ENCODE peak calls at places on chromosomes 13 and 19, in five cellular contexts. X is GM13977; I is AG20443; H is stimulated activated CD8-positive, alpha-beta memory T cell treated with anti-CD3 and anti-CD28 coated beads, Interleukin-7, amount 100 ng/mL, for 24 hours; J is hippocampal formation. G is an unnamed sample.

GRCh38 chr13:44487989-44488388 is 88.1 kb downstream of the TSC22D1 start:
- DNase-seq in H (no peak), X (peak; percentile 36), I (no peak), J (no peak), G (no peak)

GRCh38 chr13:39976481-39976880 is 321.0 kb downstream of the COG6 start:
- DNase-seq in J (no peak), X (no peak), I (no peak), H (no peak), G (no peak)

GRCh38 chr13:81051873-81052272 is 710.9 kb upstream of the SPRY2 start:
- DNase-seq in X (no peak), H (no peak), I (no peak), J (no peak), G (no peak)

GRCh38 chr19:591099-591958 is 1.6 kb downstream of the HCN2 start:
- DNase-seq in J (peak; percentile 19), I (peak; percentile 67), H (no peak), X (no peak), G (no peak)

GRCh38 chr13:73440296-73440895 is 381.6 kb downstream of the KLF5 start:
- DNase-seq in I (no peak), J (no peak), H (no peak), X (no peak), G (no peak)

GRCh38 chr13:59641261-59641660 is 522.5 kb downstream of the DIAPH3 start:
- DNase-seq in X (no peak), H (no peak), J (no peak), I (no peak), G (no peak)

GRCh38 chr13:53098455-53098854 is 69.8 kb downstream of the OLFM4 start:
- DNase-seq in I (no peak), X (no peak), H (no peak), J (no peak), G (no peak)

GRCh38 chr13:27128825-27129627 is 42.6 kb downstream of the USP12 start:
- DNase-seq in H (no peak), J (no peak), X (no peak), I (no peak), G (no peak)

GRCh38 chr13:95204231-95204765 is 97.0 kb downstream of the ABCC4 start:
- DNase-seq in H (no peak), J (no peak), X (no peak), I (no peak), G (no peak)

GRCh38 chr13:40273173-40274000 is 393.1 kb downstream of the FOXO1 start:
- DNase-seq in I (no peak), X (no peak), H (no peak), J (peak; percentile 51), G (no peak)

GRCh38 chr13:38401276-38401675 is 51.6 kb downstream of the UFM1 start:
- DNase-seq in J (no peak), I (no peak), H (no peak), X (no peak), G (no peak)

GRCh38 chr19:53132231-53132991 is at the start of gene ZNF415:
- DNase-seq in I (peak; percentile 96), X (peak; percentile 37), H (peak; percentile 4), J (peak; percentile 75), G (peak; percentile 98)

GRCh38 chr19:7941895-7942596 is 1.4 kb downstream of the TIMM44 start:
- DNase-seq in J (no peak), X (no peak), H (no peak), I (no peak), G (no peak)

GRCh38 chr19:7869453-7869909 is 4.7 kb downstream of the PRR36 start:
- DNase-seq in X (peak; percentile 93), J (peak; percentile 53), I (peak; percentile 68), H (peak; percentile 54), G (peak; percentile 55)

GRCh38 chr19:5997371-5997770 is 19.4 kb upstream of the RANBP3 start:
- DNase-seq in H (no peak), J (no peak), X (no peak), I (no peak), G (peak; percentile 48)

GRCh38 chr13:83184819-83185218 is 697.5 kb downstream of the SLITRK1 start:
- DNase-seq in J (no peak), I (no peak), H (no peak), X (no peak), G (no peak)

GRCh38 chr19:46821512-46822359 is 28.9 kb downstream of the AP2S1 start:
- DNase-seq in J (no peak), X (peak; percentile 56), H (peak; percentile 15), I (peak; percentile 2), G (peak; percentile 46)

GRCh38 chr13:42355118-42355840 is 83.3 kb downstream of the AKAP11 start:
- DNase-seq in X (peak; percentile 16), I (no peak), J (no peak), H (no peak), G (no peak)

GRCh38 chr13:46586766-46587509 is 34.0 kb downstream of the LRCH1 start:
- DNase-seq in X (no peak), J (no peak), H (no peak), I (no peak), G (no peak)

GRCh38 chr13:31100721-31101120 is 61.0 kb downstream of the HSPH1 start:
- DNase-seq in I (no peak), J (no peak), H (no peak), X (no peak), G (no peak)

GRCh38 chr13:76813874-76814273 is 72.3 kb downstream of the KCTD12 start:
- DNase-seq in X (no peak), I (no peak), H (no peak), J (no peak), G (no peak)

GRCh38 chr13:32432856-32433255 is 4.9 kb upstream of the N4BP2L1 start:
- DNase-seq in H (no peak), I (no peak), X (no peak), J (no peak), G (no peak)

GRCh38 chr13:42038661-42039456 is 9.6 kb upstream of the DGKH start:
- DNase-seq in J (no peak), I (no peak), H (no peak), X (no peak), G (no peak)

GRCh38 chr13:49840266-49840665 is 47.8 kb upstream of the KPNA3 start:
- DNase-seq in X (no peak), H (no peak), J (no peak), I (peak; percentile 29), G (no peak)

GRCh38 chr13:38624822-38625221 is 62.1 kb upstream of the FREM2 start:
- DNase-seq in J (no peak), I (no peak), X (no peak), H (no peak), G (no peak)

GRCh38 chr13:78334059-78334458 is 269.3 kb downstream of the POU4F1 start:
- DNase-seq in X (no peak), H (no peak), I (no peak), J (no peak), G (no peak)

GRCh38 chr19:15330801-15331418 is 1.4 kb downstream of the BRD4 start:
- DNase-seq in X (peak; percentile 50), J (no peak), H (no peak), I (peak; percentile 72), G (no peak)

GRCh38 chr13:74047925-74048324 is 86.3 kb downstream of the KLF12 start:
- DNase-seq in X (no peak), J (no peak), I (peak; percentile 20), H (no peak), G (no peak)

GRCh38 chr13:78569029-78569428 is 34.3 kb downstream of the POU4F1 start:
- DNase-seq in I (no peak), X (no peak), J (no peak), H (no peak), G (no peak)

GRCh38 chr19:2255112-2255845 is 938 bp downstream of the JSRP1 start:
- DNase-seq in J (no peak), X (no peak), H (no peak), I (no peak), G (no peak)

GRCh38 chr13:104011505-104012270 is 945.5 kb upstream of the SLC10A2 start:
- DNase-seq in H (no peak), J (no peak), X (no peak), I (no peak), G (no peak)

GRCh38 chr19:9289231-9289884 is 20.3 kb downstream of the ZNF699 start:
- DNase-seq in I (no peak), X (no peak), J (no peak), H (no peak), G (no peak)

GRCh38 chr19:56015756-56016155 is 29.2 kb downstream of the NLRP5 start:
- DNase-seq in X (no peak), H (no peak), I (no peak), J (no peak), G (peak; percentile 73)

GRCh38 chr19:53881482-53882390 is at the start of gene PRKCG:
- DNase-seq in X (peak; percentile 68), J (no peak), I (peak; percentile 55), H (no peak), G (peak; percentile 58)

GRCh38 chr19:10009714-10010224 is 535 bp downstream of the COL5A3 start:
- DNase-seq in I (no peak), H (no peak), X (no peak), J (no peak), G (no peak)

G was measured in Karpas-422.